ENCODE peak calls at places on chromosome 6, in four cellular contexts. One of them, this sample, is unnamed.

GRCh38 chr6:1624071-1624847 is 14.5 kb downstream of the FOXC1 start:
- DNase-seq in K562: no peak
- DNase-seq in GM12878: no peak
- DNase-seq in HepG2: no peak
- DNase-seq in this sample: peak; percentile 51

GRCh38 chr6:31401403-31401802 is 2.0 kb upstream of the MICA start:
- DNase-seq in K562: no peak
- DNase-seq in HepG2: peak; percentile 69
- DNase-seq in GM12878: no peak
- DNase-seq in this sample: no peak

GRCh38 chr6:49328051-49328450 is 135.0 kb downstream of the MMUT start:
- DNase-seq in K562: no peak
- DNase-seq in GM12878: no peak
- DNase-seq in HepG2: no peak
- DNase-seq in this sample: no peak

GRCh38 chr6:169891421-169891820 is 140.0 kb downstream of the ERMARD start:
- DNase-seq in K562: no peak
- DNase-seq in GM12878: no peak
- DNase-seq in HepG2: no peak
- DNase-seq in this sample: no peak

GRCh38 chr6:90039911-90040310 is 145.6 kb downstream of the GJA10 start:
- DNase-seq in HepG2: no peak
- DNase-seq in K562: no peak
- DNase-seq in GM12878: no peak
- DNase-seq in this sample: no peak

GRCh38 chr6:35247642-35248231 is 11.8 kb upstream of the ZNF76 start:
- DNase-seq in K562: peak; percentile 41
- DNase-seq in HepG2: no peak
- DNase-seq in GM12878: peak; percentile 31
- DNase-seq in this sample: no peak

GRCh38 chr6:108655840-108656650 is 95.3 kb downstream of the FOXO3 start:
- DNase-seq in HepG2: peak; percentile 62
- DNase-seq in GM12878: no peak
- DNase-seq in K562: no peak
- DNase-seq in this sample: no peak

GRCh38 chr6:129280719-129281118 is 397.8 kb downstream of the LAMA2 start:
- DNase-seq in HepG2: no peak
- DNase-seq in K562: no peak
- DNase-seq in GM12878: no peak
- DNase-seq in this sample: no peak

GRCh38 chr6:83192456-83192855 is 609 bp downstream of the PGM3 start:
- DNase-seq in HepG2: no peak
- DNase-seq in GM12878: no peak
- DNase-seq in K562: no peak
- DNase-seq in this sample: no peak
- TF ChIP-seq CTCF in HepG2: no peak
- TF ChIP-seq CTCF in GM12878: no peak
- TF ChIP-seq CTCF in K562: no peak
- TF ChIP-seq CTCF in this sample: no peak

GRCh38 chr6:148868901-148869300 is 122.1 kb downstream of the UST start:
- DNase-seq in GM12878: no peak
- DNase-seq in K562: no peak
- DNase-seq in HepG2: no peak
- DNase-seq in this sample: no peak

GRCh38 chr6:148868314-148868713 is 121.5 kb downstream of the UST start:
- DNase-seq in HepG2: no peak
- DNase-seq in GM12878: no peak
- DNase-seq in K562: no peak
- DNase-seq in this sample: no peak

GRCh38 chr6:148864941-148865340 is 118.1 kb downstream of the UST start:
- DNase-seq in K562: no peak
- DNase-seq in GM12878: no peak
- DNase-seq in HepG2: no peak
- DNase-seq in this sample: no peak

GRCh38 chr6:148867851-148868250 is 121.0 kb downstream of the UST start:
- DNase-seq in GM12878: no peak
- DNase-seq in K562: no peak
- DNase-seq in HepG2: no peak
- DNase-seq in this sample: no peak

DNA sequence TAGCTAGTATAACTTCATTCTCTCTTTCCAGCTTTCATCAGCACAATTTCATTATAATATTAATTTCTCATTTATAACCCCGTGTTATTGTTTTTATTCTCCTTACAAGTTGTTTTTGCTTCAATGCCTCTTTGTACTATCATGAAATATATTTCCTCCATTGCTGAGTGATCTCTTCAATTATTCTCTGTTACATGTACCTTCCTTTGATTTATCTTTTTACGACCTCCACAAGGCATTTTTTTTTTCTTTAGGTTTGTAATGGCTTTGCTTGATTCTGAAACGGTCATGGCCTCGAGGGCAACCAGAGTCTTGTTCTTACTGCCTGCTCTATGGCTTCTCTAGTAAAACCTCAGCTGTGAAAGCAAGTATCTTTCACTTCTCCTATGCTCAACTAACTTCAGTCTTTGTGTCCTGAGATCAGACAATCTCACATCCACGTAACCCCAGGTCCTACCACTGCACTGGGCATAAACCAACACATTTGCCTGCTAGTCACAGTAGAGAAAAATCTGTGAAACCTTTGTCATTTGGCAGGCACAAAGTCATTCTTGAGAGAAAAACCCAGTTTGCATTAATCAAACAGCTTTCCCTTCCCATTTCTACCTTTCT is 119.9 kb downstream of the UST start:
- DNase-seq in K562: no peak
- DNase-seq in GM12878: peak; percentile 68
- DNase-seq in HepG2: no peak
- DNase-seq in this sample: no peak
- TF ChIP-seq ATF3 in K562: no peak
- TF ChIP-seq ATF3 in GM12878: no peak
- TF ChIP-seq ATF3 in HepG2: no peak
- TF ChIP-seq ATF3 in this sample: no peak

DNA sequence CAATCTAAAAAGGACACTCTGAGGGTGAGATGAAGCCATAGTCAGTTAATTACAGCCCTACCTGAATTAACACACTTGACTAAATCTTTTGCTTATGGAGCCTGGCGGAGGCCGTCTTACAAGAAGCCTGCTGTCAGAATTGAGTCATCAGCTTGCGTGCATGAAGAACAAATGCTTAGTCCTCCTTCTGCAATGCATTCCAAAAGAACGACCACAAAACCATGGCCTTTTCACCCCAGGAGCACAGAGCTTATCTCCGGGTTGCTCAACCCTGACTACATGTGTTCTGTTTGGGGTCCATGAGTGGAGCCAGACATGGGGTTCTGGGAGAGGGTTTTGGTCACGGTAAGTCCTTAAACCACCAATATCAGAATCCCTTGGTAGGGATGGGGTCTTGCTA is 318.1 kb downstream of the CLIC5 start:
- DNase-seq in K562: no peak
- DNase-seq in HepG2: no peak
- DNase-seq in GM12878: no peak
- DNase-seq in this sample: no peak
- TF ChIP-seq TCF7 in K562: no peak
- TF ChIP-seq TCF7 in HepG2: no peak
- TF ChIP-seq TCF7 in GM12878: no peak
- TF ChIP-seq TCF7 in this sample: no peak

DNA sequence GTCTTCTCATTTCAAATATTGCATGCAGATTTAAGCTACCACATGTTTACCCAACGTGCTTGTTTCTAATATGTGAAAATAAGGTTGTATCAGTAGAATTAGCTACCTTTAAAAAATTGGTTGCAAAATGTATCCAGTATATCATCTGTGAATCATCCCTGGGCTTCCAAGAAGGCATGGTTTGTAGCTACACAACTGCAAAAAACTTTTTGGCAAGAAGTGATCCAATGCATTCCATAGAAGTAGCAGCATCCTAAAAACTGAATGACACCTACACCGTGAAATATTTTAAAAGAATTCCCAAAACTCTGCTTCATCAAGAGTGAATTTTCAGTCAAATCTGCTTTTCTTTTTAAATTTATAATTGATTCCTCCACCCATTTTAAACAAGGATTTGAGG is 89.1 kb downstream of the AIG1 start:
- DNase-seq in K562: no peak
- DNase-seq in GM12878: no peak
- DNase-seq in HepG2: no peak
- DNase-seq in this sample: no peak
- TF ChIP-seq CTCF in K562: no peak
- TF ChIP-seq CTCF in GM12878: no peak
- TF ChIP-seq CTCF in HepG2: no peak
- TF ChIP-seq CTCF in this sample: no peak

DNA sequence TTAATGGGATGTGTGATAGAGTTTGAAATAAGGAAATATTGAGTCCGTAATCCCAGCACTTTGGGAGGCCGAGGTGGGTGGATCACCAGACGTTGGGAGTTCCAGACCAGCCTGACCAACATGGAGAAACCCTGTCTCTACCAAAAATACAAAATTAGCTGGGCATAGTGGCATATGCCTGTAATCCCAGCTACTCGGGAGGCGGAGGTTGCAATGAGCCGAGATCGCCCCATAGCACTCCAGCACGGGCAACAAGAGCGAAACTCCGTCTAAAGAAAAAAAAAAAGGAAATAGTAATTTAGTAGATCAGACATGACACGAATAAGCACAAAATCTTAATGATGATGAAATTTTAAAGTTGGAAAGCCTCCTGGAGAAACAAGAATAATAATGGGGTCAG is 14.8 kb downstream of the GJA1 start:
- DNase-seq in GM12878: no peak
- DNase-seq in HepG2: no peak
- DNase-seq in K562: no peak
- DNase-seq in this sample: no peak
- TF ChIP-seq ATF3 in GM12878: no peak
- TF ChIP-seq ATF3 in HepG2: no peak
- TF ChIP-seq ATF3 in K562: no peak
- TF ChIP-seq ATF3 in this sample: no peak

DNA sequence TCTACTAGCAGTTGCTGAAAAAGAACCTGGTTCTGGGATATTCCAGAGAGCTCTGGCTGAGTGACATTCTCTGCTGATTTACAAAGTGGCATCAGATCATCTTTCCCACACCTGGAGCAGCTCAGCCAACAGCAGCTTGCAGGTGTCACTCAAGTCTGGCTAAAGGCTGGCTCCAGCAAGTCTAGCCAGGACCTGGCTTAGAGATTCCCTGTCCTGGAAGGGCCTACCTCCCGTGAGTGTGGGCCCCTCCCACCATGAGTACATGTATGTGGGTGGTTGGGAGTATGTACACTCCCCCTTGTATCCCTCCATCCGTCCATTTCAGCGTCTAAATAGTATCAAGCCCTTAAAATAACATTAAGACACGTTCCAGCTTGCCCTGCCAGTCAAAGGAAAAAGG is 539.3 kb upstream of the ID4 start:
- DNase-seq in GM12878: no peak
- DNase-seq in HepG2: no peak
- DNase-seq in K562: no peak
- DNase-seq in this sample: peak; percentile 15
- TF ChIP-seq TCF7 in GM12878: no peak
- TF ChIP-seq TCF7 in HepG2: no peak
- TF ChIP-seq TCF7 in K562: no peak
- TF ChIP-seq TCF7 in this sample: no peak

This sample was measured in WTC11.